ENCODE peak calls at places on chromosome 3, in five cellular contexts. W is heart left ventricle, D is aorta, P is IMR-90, R is A549. E is an unnamed sample.

GRCh38 chr3:111338059-111338698 is 203.8 kb upstream of the CD96 start:
- DNase-seq in W (no peak), D (peak; percentile 46), P (peak; percentile 86), R (peak; percentile 73), E (peak; percentile 73)

GRCh38 chr3:175107231-175107630 is 248.1 kb downstream of the NAALADL2 start:
- DNase-seq in W (no peak), D (no peak), P (peak; percentile 85), R (no peak), E (no peak)

GRCh38 chr3:103393395-103394186 is 958.8 kb downstream of the ZPLD1 start:
- DNase-seq in W (no peak), D (no peak), P (peak; percentile 71), R (no peak), E (no peak)

GRCh38 chr3:8768364-8769087 is 887 bp downstream of the OXTR start:
- DNase-seq in W (no peak), D (no peak), P (no peak), R (no peak), E (no peak)

GRCh38 chr3:10164546-10165393 is at the start of gene IRAK2:
- DNase-seq in W (peak; percentile 88), D (peak; percentile 87), P (peak; percentile 50), R (peak; percentile 67), E (peak; percentile 78)

GRCh38 chr3:81666502-81667121 is 94.8 kb downstream of the GBE1 start:
- DNase-seq in W (no peak), D (no peak), P (peak; percentile 41), R (peak; percentile 46), E (no peak)

GRCh38 chr3:152458725-152459515 is 190.2 kb downstream of the MBNL1 start:
- DNase-seq in W (no peak), D (no peak), P (peak; percentile 29), R (no peak), E (no peak)

GRCh38 chr3:33799202-33799551 is 747 bp downstream of the PDCD6IP start:
- DNase-seq in W (no peak), D (no peak), P (no peak), R (no peak), E (no peak)

GRCh38 chr3:87288486-87288885 is 12.1 kb upstream of the POU1F1 start:
- DNase-seq in W (no peak), D (no peak), P (no peak), R (no peak), E (no peak)

DNA sequence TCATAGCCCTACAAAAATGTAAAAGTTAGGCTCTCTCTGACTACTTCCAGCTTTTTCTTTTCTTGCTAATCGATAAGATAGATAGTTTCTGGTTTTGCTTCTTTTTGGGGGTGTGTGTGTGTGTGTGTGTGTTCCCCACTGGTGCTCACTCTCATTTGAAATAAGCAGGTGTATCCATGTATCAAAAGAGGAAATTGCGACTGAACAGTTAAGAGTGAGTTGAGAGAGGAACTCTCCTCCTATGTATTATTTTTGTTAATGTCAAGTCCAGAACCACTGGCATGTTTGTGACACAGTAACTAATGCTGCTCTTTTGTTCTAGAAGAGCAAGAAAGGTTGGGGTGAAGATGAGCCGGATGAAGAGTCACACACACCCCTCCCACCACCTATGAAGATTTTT is 96.7 kb upstream of the UMPS start:
- DNase-seq in W (no peak), D (no peak), P (no peak), R (no peak), E (no peak)
- H3K4me1 ChIP-seq in W (no peaks in the 10 kb centered on the region), D (no peaks in the 10 kb centered on the region), P (no peaks in the 10 kb centered on the region), R (peaks cover 26% of the 10 kb centered on the region), E (peaks cover 89% of the 10 kb centered on the region)

GRCh38 chr3:190088890-190089289 is 31.8 kb downstream of the P3H2 start:
- DNase-seq in W (no peak), D (no peak), P (peak; percentile 23), R (no peak), E (no peak)

GRCh38 chr3:190084983-190085382 is 35.7 kb downstream of the P3H2 start:
- DNase-seq in W (no peak), D (no peak), P (no peak), R (no peak), E (no peak)

GRCh38 chr3:190089711-190090110 is 31.0 kb downstream of the P3H2 start:
- DNase-seq in W (no peak), D (no peak), P (no peak), R (no peak), E (no peak)

GRCh38 chr3:190083631-190084030 is 37.1 kb downstream of the P3H2 start:
- DNase-seq in W (no peak), D (no peak), P (no peak), R (no peak), E (no peak)

DNA sequence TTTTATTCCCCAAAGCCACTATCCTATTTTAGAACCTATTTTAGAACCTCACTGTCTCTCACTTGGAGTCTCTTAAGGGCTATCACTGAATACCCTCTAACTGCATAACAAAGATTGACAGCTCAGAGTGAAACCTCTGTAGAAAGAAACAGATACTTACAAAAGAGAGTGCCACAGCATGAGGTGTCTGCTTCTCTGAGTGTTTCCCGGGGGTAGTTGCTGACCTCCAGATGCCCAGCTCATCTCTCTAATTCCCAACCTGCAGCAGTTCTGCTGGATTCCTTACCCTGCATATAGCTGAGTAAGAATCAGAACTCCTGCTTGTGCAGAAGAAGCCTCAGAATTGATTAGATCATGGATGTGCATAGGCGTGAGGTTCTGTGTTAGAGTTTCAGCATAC is 34.5 kb downstream of the P3H2 start:
- DNase-seq in W (no peak), D (no peak), P (no peak), R (no peak), E (no peak)
- H3K27ac ChIP-seq in W (no peak overlapping the region), D (no peak overlapping the region), P (no peak overlapping the region), R (no peak overlapping the region), E (no peak overlapping the region)

GRCh38 chr3:46350262-46350565 is 3.7 kb upstream of the CCR2 start:
- DNase-seq in W (no peak), D (no peak), P (no peak), R (no peak), E (no peak)

GRCh38 chr3:46349484-46350261 is 4.2 kb upstream of the CCR2 start:
- DNase-seq in W (no peak), D (no peak), P (no peak), R (no peak), E (no peak)

GRCh38 chr3:46351646-46352045 is 2.3 kb upstream of the CCR2 start:
- DNase-seq in W (no peak), D (no peak), P (no peak), R (no peak), E (no peak)

GRCh38 chr3:46353090-46353489 is 821 bp upstream of the CCR2 start:
- DNase-seq in W (no peak), D (no peak), P (no peak), R (no peak), E (no peak)

GRCh38 chr3:46348811-46349482 is 5.0 kb upstream of the CCR2 start:
- DNase-seq in W (no peak), D (no peak), P (no peak), R (no peak), E (no peak)
- H3K4me3 ChIP-seq in W (no peak overlapping the region), D (no peak overlapping the region), P (no peak overlapping the region), R (no peak overlapping the region), E (no peak overlapping the region)

DNA sequence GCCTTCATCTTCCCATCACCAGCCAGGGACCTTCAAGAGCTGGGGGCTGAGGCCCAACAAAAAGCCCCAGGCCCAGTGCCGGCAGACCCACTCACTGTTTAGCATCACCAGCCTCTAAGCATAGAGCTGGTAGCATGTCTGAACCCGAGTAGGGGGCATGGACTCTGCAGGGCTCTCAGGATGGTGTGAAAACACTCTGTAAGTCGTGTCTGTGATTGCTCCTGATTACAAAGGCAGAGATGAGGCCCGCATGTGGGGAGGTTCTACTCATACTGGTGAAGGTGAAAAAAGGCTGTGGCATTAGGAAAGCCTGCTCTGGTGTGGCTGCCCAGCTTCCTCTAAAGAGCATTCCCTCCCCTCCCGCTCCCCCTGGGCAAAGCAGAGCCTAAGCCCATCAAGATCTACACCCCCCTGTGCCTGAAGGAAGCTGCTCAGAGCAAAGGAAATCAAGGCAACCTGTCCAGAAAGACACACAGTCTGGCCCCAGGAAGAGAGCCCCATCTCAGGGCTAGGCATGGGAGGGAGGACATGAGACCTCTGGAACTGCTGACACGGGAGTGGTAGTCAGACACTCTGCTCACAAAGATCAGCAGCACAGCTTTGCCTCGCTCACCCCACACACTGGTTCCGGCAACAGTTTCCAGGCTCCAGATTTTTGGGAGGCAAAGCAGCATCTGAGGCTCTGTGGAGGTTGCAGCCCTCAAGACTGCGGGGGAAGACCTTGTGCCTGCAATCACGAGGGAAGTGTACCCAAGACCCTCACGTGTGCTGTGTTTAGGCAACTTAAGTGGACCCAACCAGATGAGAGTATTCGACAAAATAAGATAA is 36.8 kb downstream of the CCDC12 start:
- DNase-seq in W (no peak), D (no peak), P (no peak), R (no peak), E (no peak)
- H3K4me1 ChIP-seq in W (peaks cover 66% of the 10 kb centered on the region), D (no peaks in the 10 kb centered on the region), P (peaks cover 22% of the 10 kb centered on the region), R (peaks cover 74% of the 10 kb centered on the region), E (peaks cover 98% of the 10 kb centered on the region)

DNA sequence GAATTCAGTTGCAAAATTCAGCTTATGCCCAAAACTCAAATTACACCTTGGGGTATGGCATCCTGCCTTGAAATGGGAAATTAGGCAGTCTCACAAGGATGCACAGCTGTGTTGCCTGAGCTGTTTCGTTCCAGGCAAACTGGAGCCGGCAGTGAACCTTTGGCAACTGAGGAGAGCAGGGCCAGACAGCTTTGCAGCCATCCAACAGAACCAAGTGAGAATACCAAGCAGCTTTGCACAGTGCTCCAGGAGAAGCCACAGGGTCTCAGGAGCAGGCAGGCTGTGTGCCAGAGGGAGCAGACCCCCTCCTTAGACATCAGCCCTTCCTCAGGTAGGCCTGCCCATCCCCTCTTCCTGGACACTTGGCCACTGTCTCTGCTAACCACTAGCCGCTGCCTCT is 32.4 kb upstream of the BFSP2 start:
- DNase-seq in W (no peak), D (no peak), P (no peak), R (no peak), E (no peak)
- H3K27ac ChIP-seq in W (no peak overlapping the region), D (no peak overlapping the region), P (no peak overlapping the region), R (no peak overlapping the region), E (no peak overlapping the region)

GRCh38 chr3:169158379-169158778 is 505.1 kb downstream of the MECOM start:
- DNase-seq in W (no peak), D (no peak), P (no peak), R (no peak), E (no peak)

GRCh38 chr3:169162107-169162506 is 501.4 kb downstream of the MECOM start:
- DNase-seq in W (no peak), D (no peak), P (no peak), R (no peak), E (no peak)

GRCh38 chr3:169165196-169166159 is 498.0 kb downstream of the MECOM start:
- DNase-seq in W (no peak), D (no peak), P (no peak), R (no peak), E (no peak)

GRCh38 chr3:169161011-169161410 is 502.5 kb downstream of the MECOM start:
- DNase-seq in W (no peak), D (no peak), P (no peak), R (no peak), E (no peak)
- H3K4me3 ChIP-seq in W (no peak overlapping the region), D (no peak overlapping the region), P (no peak overlapping the region), R (no peak overlapping the region), E (no peak overlapping the region)

DNA sequence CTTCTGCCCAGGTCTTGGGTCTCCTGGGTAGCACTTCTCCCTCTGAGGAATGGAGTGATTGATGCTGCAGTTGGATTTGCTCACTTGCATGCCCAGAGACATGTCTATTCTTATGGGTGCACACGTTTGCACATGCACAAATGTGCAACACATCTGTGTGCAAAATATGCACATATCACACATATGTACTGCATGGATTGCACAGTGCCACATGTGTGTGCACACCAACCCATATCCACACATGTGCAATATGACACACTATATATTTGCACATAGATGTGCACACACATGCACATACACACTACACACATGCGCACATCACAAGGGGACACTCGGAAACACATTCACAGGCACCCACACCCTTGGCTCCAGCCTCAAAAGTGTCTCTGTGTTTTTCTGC is 671 bp upstream of the SEMA3B start:
- DNase-seq in W (no peak), D (no peak), P (no peak), R (no peak), E (no peak)
- H3K4me1 ChIP-seq in W (peaks cover 39% of the 10 kb centered on the region), D (no peaks in the 10 kb centered on the region), P (peaks cover 67% of the 10 kb centered on the region), R (peaks cover 84% of the 10 kb centered on the region), E (peaks cover 69% of the 10 kb centered on the region)

GRCh38 chr3:134817297-134817696 is 22.2 kb downstream of the EPHB1 start:
- DNase-seq in W (no peak), D (no peak), P (no peak), R (no peak), E (no peak)
- H3K27ac ChIP-seq in W (no peak overlapping the region), D (no peak overlapping the region), P (no peak overlapping the region), R (no peak overlapping the region), E (no peak overlapping the region)

E was measured in stomach.